ENCODE peak calls at places on chromosomes 2 and 18, in nine cellular contexts. One of them, this sample, is unnamed.

GRCh38 chr18:21163647-21164625 is 52.3 kb upstream of the ROCK1 start:
- DNase-seq in fibroblast of lung: peak
- DNase-seq in left cardiac atrium: no peak
- DNase-seq in naive B cell: no peak
- DNase-seq in fibroblast of mammary gland: peak
- DNase-seq in mucosa of descending colon: peak
- DNase-seq in astrocyte of the spinal cord: peak
- DNase-seq in HuH-7.5: no peak
- DNase-seq in T1000: peak
- DNase-seq in this sample: peak

GRCh38 chr2:88398122-88398655 is 54.3 kb downstream of the FOXI3 start:
- DNase-seq in fibroblast of lung: no peak
- DNase-seq in left cardiac atrium: no peak
- DNase-seq in naive B cell: no peak
- DNase-seq in fibroblast of mammary gland: no peak
- DNase-seq in mucosa of descending colon: no peak
- DNase-seq in astrocyte of the spinal cord: no peak
- DNase-seq in HuH-7.5: no peak
- DNase-seq in T1000: no peak
- DNase-seq in this sample: no peak

GRCh38 chr2:164913011-164913410 is 42.3 kb downstream of the SLC38A11 start:
- DNase-seq in fibroblast of lung: no peak
- DNase-seq in left cardiac atrium: no peak
- DNase-seq in naive B cell: no peak
- DNase-seq in fibroblast of mammary gland: no peak
- DNase-seq in mucosa of descending colon: no peak
- DNase-seq in astrocyte of the spinal cord: no peak
- DNase-seq in HuH-7.5: no peak
- DNase-seq in T1000: no peak
- DNase-seq in this sample: no peak

GRCh38 chr2:237497820-237498128 is 10.7 kb downstream of the MLPH start:
- DNase-seq in fibroblast of lung: peak
- DNase-seq in left cardiac atrium: no peak
- DNase-seq in naive B cell: no peak
- DNase-seq in fibroblast of mammary gland: peak
- DNase-seq in mucosa of descending colon: no peak
- DNase-seq in astrocyte of the spinal cord: peak
- DNase-seq in HuH-7.5: no peak
- DNase-seq in T1000: no peak
- DNase-seq in this sample: no peak

GRCh38 chr18:57737661-57738060 is 65.5 kb downstream of the ATP8B1 start:
- DNase-seq in fibroblast of lung: peak
- DNase-seq in left cardiac atrium: peak
- DNase-seq in naive B cell: no peak
- DNase-seq in fibroblast of mammary gland: peak
- DNase-seq in mucosa of descending colon: peak
- DNase-seq in astrocyte of the spinal cord: peak
- DNase-seq in HuH-7.5: peak
- DNase-seq in T1000: no peak
- DNase-seq in this sample: peak

GRCh38 chr2:178796079-178796677 is 11.0 kb downstream of the TTN start:
- DNase-seq in fibroblast of lung: peak
- DNase-seq in left cardiac atrium: no peak
- DNase-seq in naive B cell: peak
- DNase-seq in fibroblast of mammary gland: peak
- DNase-seq in mucosa of descending colon: no peak
- DNase-seq in astrocyte of the spinal cord: peak
- DNase-seq in HuH-7.5: no peak
- DNase-seq in T1000: no peak
- DNase-seq in this sample: peak

GRCh38 chr2:111898703-111899514 is 502 bp downstream of the MERTK start:
- DNase-seq in fibroblast of lung: no peak
- DNase-seq in left cardiac atrium: peak
- DNase-seq in naive B cell: peak
- DNase-seq in fibroblast of mammary gland: no peak
- DNase-seq in mucosa of descending colon: peak
- DNase-seq in astrocyte of the spinal cord: peak
- DNase-seq in HuH-7.5: peak
- DNase-seq in T1000: no peak
- DNase-seq in this sample: no peak

GRCh38 chr2:128314348-128315121 is 4.1 kb downstream of the HS6ST1 start:
- DNase-seq in fibroblast of lung: no peak
- DNase-seq in left cardiac atrium: no peak
- DNase-seq in naive B cell: no peak
- DNase-seq in fibroblast of mammary gland: no peak
- DNase-seq in mucosa of descending colon: no peak
- DNase-seq in astrocyte of the spinal cord: no peak
- DNase-seq in HuH-7.5: no peak
- DNase-seq in T1000: no peak
- DNase-seq in this sample: no peak

GRCh38 chr2:69549421-69549820 is 94.1 kb downstream of the AAK1 start:
- DNase-seq in fibroblast of lung: no peak
- DNase-seq in left cardiac atrium: no peak
- DNase-seq in naive B cell: no peak
- DNase-seq in fibroblast of mammary gland: peak
- DNase-seq in mucosa of descending colon: no peak
- DNase-seq in astrocyte of the spinal cord: peak
- DNase-seq in HuH-7.5: no peak
- DNase-seq in T1000: no peak
- DNase-seq in this sample: peak

GRCh38 chr18:8890957-8891464 is 185.7 kb downstream of the MTCL1 start:
- DNase-seq in fibroblast of lung: peak
- DNase-seq in left cardiac atrium: no peak
- DNase-seq in naive B cell: no peak
- DNase-seq in fibroblast of mammary gland: peak
- DNase-seq in mucosa of descending colon: no peak
- DNase-seq in astrocyte of the spinal cord: peak
- DNase-seq in HuH-7.5: no peak
- DNase-seq in T1000: peak
- DNase-seq in this sample: peak

GRCh38 chr2:119837350-119837749 is 77.6 kb downstream of the PTPN4 start:
- DNase-seq in fibroblast of lung: no peak
- DNase-seq in left cardiac atrium: no peak
- DNase-seq in naive B cell: no peak
- DNase-seq in fibroblast of mammary gland: no peak
- DNase-seq in mucosa of descending colon: peak
- DNase-seq in astrocyte of the spinal cord: no peak
- DNase-seq in HuH-7.5: no peak
- DNase-seq in T1000: no peak
- DNase-seq in this sample: no peak

GRCh38 chr2:237980751-237981150 is 13.9 kb downstream of the UBE2F start:
- DNase-seq in fibroblast of lung: no peak
- DNase-seq in left cardiac atrium: no peak
- DNase-seq in naive B cell: no peak
- DNase-seq in fibroblast of mammary gland: no peak
- DNase-seq in mucosa of descending colon: no peak
- DNase-seq in astrocyte of the spinal cord: no peak
- DNase-seq in HuH-7.5: no peak
- DNase-seq in T1000: no peak
- DNase-seq in this sample: no peak

GRCh38 chr2:224217233-224217961 is 178.3 kb upstream of the SERPINE2 start:
- DNase-seq in fibroblast of lung: no peak
- DNase-seq in left cardiac atrium: no peak
- DNase-seq in naive B cell: no peak
- DNase-seq in fibroblast of mammary gland: no peak
- DNase-seq in mucosa of descending colon: no peak
- DNase-seq in astrocyte of the spinal cord: no peak
- DNase-seq in HuH-7.5: no peak
- DNase-seq in T1000: no peak
- DNase-seq in this sample: no peak

GRCh38 chr2:74146929-74147728 is 583 bp downstream of the BOLA3 start:
- DNase-seq in fibroblast of lung: peak
- DNase-seq in left cardiac atrium: no peak
- DNase-seq in naive B cell: no peak
- DNase-seq in fibroblast of mammary gland: peak
- DNase-seq in mucosa of descending colon: peak
- DNase-seq in astrocyte of the spinal cord: peak
- DNase-seq in HuH-7.5: peak
- DNase-seq in T1000: no peak
- DNase-seq in this sample: peak

GRCh38 chr2:19244460-19245363 is 113.7 kb downstream of the OSR1 start:
- DNase-seq in fibroblast of lung: no peak
- DNase-seq in left cardiac atrium: no peak
- DNase-seq in naive B cell: no peak
- DNase-seq in fibroblast of mammary gland: peak
- DNase-seq in mucosa of descending colon: no peak
- DNase-seq in astrocyte of the spinal cord: no peak
- DNase-seq in HuH-7.5: no peak
- DNase-seq in T1000: no peak
- DNase-seq in this sample: no peak

GRCh38 chr2:11444737-11445136 is 21.2 kb downstream of the E2F6 start:
- DNase-seq in fibroblast of lung: no peak
- DNase-seq in left cardiac atrium: no peak
- DNase-seq in naive B cell: no peak
- DNase-seq in fibroblast of mammary gland: no peak
- DNase-seq in mucosa of descending colon: no peak
- DNase-seq in astrocyte of the spinal cord: no peak
- DNase-seq in HuH-7.5: no peak
- DNase-seq in T1000: no peak
- DNase-seq in this sample: no peak

GRCh38 chr2:238024986-238025385 is 35.8 kb upstream of the SCLY start:
- DNase-seq in fibroblast of lung: peak
- DNase-seq in left cardiac atrium: no peak
- DNase-seq in naive B cell: no peak
- DNase-seq in fibroblast of mammary gland: peak
- DNase-seq in mucosa of descending colon: no peak
- DNase-seq in astrocyte of the spinal cord: peak
- DNase-seq in HuH-7.5: no peak
- DNase-seq in T1000: no peak
- DNase-seq in this sample: peak

GRCh38 chr2:216792222-216793001 is 67.5 kb downstream of the TNP1 start:
- DNase-seq in fibroblast of lung: peak
- DNase-seq in left cardiac atrium: peak
- DNase-seq in naive B cell: no peak
- DNase-seq in fibroblast of mammary gland: peak
- DNase-seq in mucosa of descending colon: no peak
- DNase-seq in astrocyte of the spinal cord: peak
- DNase-seq in HuH-7.5: no peak
- DNase-seq in T1000: no peak
- DNase-seq in this sample: no peak

GRCh38 chr2:138010890-138011289 is 46.6 kb downstream of the HNMT start:
- DNase-seq in fibroblast of lung: no peak
- DNase-seq in left cardiac atrium: no peak
- DNase-seq in naive B cell: no peak
- DNase-seq in fibroblast of mammary gland: no peak
- DNase-seq in mucosa of descending colon: no peak
- DNase-seq in astrocyte of the spinal cord: no peak
- DNase-seq in HuH-7.5: no peak
- DNase-seq in T1000: no peak
- DNase-seq in this sample: no peak

GRCh38 chr18:3703732-3704176 is 253.8 kb downstream of the TGIF1 start:
- DNase-seq in fibroblast of lung: peak
- DNase-seq in left cardiac atrium: peak
- DNase-seq in naive B cell: no peak
- DNase-seq in fibroblast of mammary gland: peak
- DNase-seq in mucosa of descending colon: peak
- DNase-seq in astrocyte of the spinal cord: peak
- DNase-seq in HuH-7.5: peak
- DNase-seq in T1000: no peak
- DNase-seq in this sample: peak

GRCh38 chr2:18244840-18245239 is 315.6 kb downstream of the RDH14 start:
- DNase-seq in fibroblast of lung: no peak
- DNase-seq in left cardiac atrium: no peak
- DNase-seq in naive B cell: no peak
- DNase-seq in fibroblast of mammary gland: no peak
- DNase-seq in mucosa of descending colon: no peak
- DNase-seq in astrocyte of the spinal cord: no peak
- DNase-seq in HuH-7.5: no peak
- DNase-seq in T1000: no peak
- DNase-seq in this sample: no peak

GRCh38 chr18:37430346-37431076 is 135.1 kb downstream of the CELF4 start:
- DNase-seq in fibroblast of lung: no peak
- DNase-seq in left cardiac atrium: no peak
- DNase-seq in naive B cell: no peak
- DNase-seq in fibroblast of mammary gland: no peak
- DNase-seq in mucosa of descending colon: no peak
- DNase-seq in astrocyte of the spinal cord: no peak
- DNase-seq in HuH-7.5: no peak
- DNase-seq in T1000: no peak
- DNase-seq in this sample: no peak

GRCh38 chr2:181673178-181673577 is 7.1 kb downstream of the NEUROD1 start:
- DNase-seq in fibroblast of lung: no peak
- DNase-seq in left cardiac atrium: no peak
- DNase-seq in naive B cell: no peak
- DNase-seq in fibroblast of mammary gland: no peak
- DNase-seq in mucosa of descending colon: no peak
- DNase-seq in astrocyte of the spinal cord: no peak
- DNase-seq in HuH-7.5: no peak
- DNase-seq in T1000: no peak
- DNase-seq in this sample: no peak

GRCh38 chr2:223952280-223952968 is 4.8 kb upstream of the MRPL44 start:
- DNase-seq in fibroblast of lung: no peak
- DNase-seq in left cardiac atrium: no peak
- DNase-seq in naive B cell: no peak
- DNase-seq in fibroblast of mammary gland: no peak
- DNase-seq in mucosa of descending colon: no peak
- DNase-seq in astrocyte of the spinal cord: no peak
- DNase-seq in HuH-7.5: no peak
- DNase-seq in T1000: no peak
- DNase-seq in this sample: no peak

GRCh38 chr2:227376911-227377396 is 2.2 kb downstream of the TM4SF20 start:
- DNase-seq in fibroblast of lung: no peak
- DNase-seq in left cardiac atrium: no peak
- DNase-seq in naive B cell: no peak
- DNase-seq in fibroblast of mammary gland: peak
- DNase-seq in mucosa of descending colon: peak
- DNase-seq in astrocyte of the spinal cord: no peak
- DNase-seq in HuH-7.5: no peak
- DNase-seq in T1000: no peak
- DNase-seq in this sample: no peak

GRCh38 chr18:22711381-22711717 is 221.8 kb upstream of the RBBP8 start:
- DNase-seq in fibroblast of lung: no peak
- DNase-seq in left cardiac atrium: no peak
- DNase-seq in naive B cell: no peak
- DNase-seq in fibroblast of mammary gland: no peak
- DNase-seq in mucosa of descending colon: no peak
- DNase-seq in astrocyte of the spinal cord: no peak
- DNase-seq in HuH-7.5: no peak
- DNase-seq in T1000: no peak
- DNase-seq in this sample: no peak

GRCh38 chr2:67313536-67313935 is 83.6 kb upstream of the ETAA1 start:
- DNase-seq in fibroblast of lung: no peak
- DNase-seq in left cardiac atrium: no peak
- DNase-seq in naive B cell: no peak
- DNase-seq in fibroblast of mammary gland: no peak
- DNase-seq in mucosa of descending colon: no peak
- DNase-seq in astrocyte of the spinal cord: no peak
- DNase-seq in HuH-7.5: no peak
- DNase-seq in T1000: no peak
- DNase-seq in this sample: no peak

GRCh38 chr18:34223164-34223892 is 1.4 kb downstream of the NOL4 start:
- DNase-seq in fibroblast of lung: no peak
- DNase-seq in left cardiac atrium: no peak
- DNase-seq in naive B cell: no peak
- DNase-seq in fibroblast of mammary gland: no peak
- DNase-seq in mucosa of descending colon: peak
- DNase-seq in astrocyte of the spinal cord: peak
- DNase-seq in HuH-7.5: no peak
- DNase-seq in T1000: peak
- DNase-seq in this sample: no peak

GRCh38 chr2:240642061-240642805 is 17.0 kb downstream of the GPR35 start:
- DNase-seq in fibroblast of lung: no peak
- DNase-seq in left cardiac atrium: no peak
- DNase-seq in naive B cell: no peak
- DNase-seq in fibroblast of mammary gland: no peak
- DNase-seq in mucosa of descending colon: no peak
- DNase-seq in astrocyte of the spinal cord: no peak
- DNase-seq in HuH-7.5: no peak
- DNase-seq in T1000: no peak
- DNase-seq in this sample: no peak

GRCh38 chr2:56448403-56448998 is 264.7 kb downstream of the CCDC85A start:
- DNase-seq in fibroblast of lung: no peak
- DNase-seq in left cardiac atrium: no peak
- DNase-seq in naive B cell: no peak
- DNase-seq in fibroblast of mammary gland: no peak
- DNase-seq in mucosa of descending colon: peak
- DNase-seq in astrocyte of the spinal cord: no peak
- DNase-seq in HuH-7.5: no peak
- DNase-seq in T1000: no peak
- DNase-seq in this sample: peak

GRCh38 chr2:70956141-70956540 is 20.4 kb downstream of the ATP6V1B1 start:
- DNase-seq in fibroblast of lung: no peak
- DNase-seq in left cardiac atrium: no peak
- DNase-seq in naive B cell: no peak
- DNase-seq in fibroblast of mammary gland: no peak
- DNase-seq in mucosa of descending colon: no peak
- DNase-seq in astrocyte of the spinal cord: no peak
- DNase-seq in HuH-7.5: no peak
- DNase-seq in T1000: no peak
- DNase-seq in this sample: no peak